ENCODE peak calls at places on chromosome 6, in ten cellular contexts. O is CD8-positive, alpha-beta T cell; L is sigmoid colon; A is tibial nerve; I is CD4-positive, CD25-positive, alpha-beta regulatory T cell; N is prostate gland; U is endothelial cell of umbilical vein; H is HAP-1; F is PC-3; D is naive thymus-derived CD4-positive, alpha-beta T cell. W is an unnamed sample.
A peak's percentile ranks its signal among the peaks of the same experiment; 100 is the strongest.

GRCh38 chr6:167056370-167056769 is 57.2 kb downstream of the CEP43 start:
- DNase-seq in F (no peak), I (peak; percentile 49), D (no peak), O (no peak), A (no peak), L (no peak), N (no peak), H (no peak), U (no peak), W (no peak)

GRCh38 chr6:14119764-14120163 is 2.2 kb downstream of the CD83 start:
- DNase-seq in U (no peak), D (no peak), I (no peak), L (no peak), N (no peak), H (no peak), F (no peak), A (no peak), O (no peak), W (no peak)

GRCh38 chr6:88072462-88072861 is 24.8 kb downstream of the SPACA1 start:
- DNase-seq in D (no peak), O (no peak), F (peak; percentile 2), N (no peak), I (no peak), L (no peak), U (no peak), H (no peak), A (no peak), W (no peak)

GRCh38 chr6:132937466-132937906 is 123.1 kb downstream of the RPS12 start:
- DNase-seq in U (peak; percentile 56), H (peak; percentile 71), A (no peak), O (no peak), N (peak; percentile 50), L (no peak), F (peak; percentile 83), D (no peak), I (peak; percentile 56), W (peak; percentile 52)

GRCh38 chr6:111187874-111188273 is 100.6 kb downstream of the SLC16A10 start:
- DNase-seq in L (no peak), N (no peak), I (no peak), F (no peak), H (no peak), U (no peak), A (no peak), D (no peak), O (no peak), W (no peak)

GRCh38 chr6:161137839-161138544 is 135.9 kb downstream of the AGPAT4 start:
- DNase-seq in O (no peak), N (no peak), I (no peak), H (no peak), A (no peak), L (no peak), F (peak; percentile 77), U (no peak), D (no peak), W (peak; percentile 14)

GRCh38 chr6:130320908-130321307 is 44.9 kb upstream of the TMEM200A start:
- DNase-seq in A (no peak), L (no peak), I (no peak), F (peak; percentile 37), O (no peak), N (no peak), D (no peak), H (no peak), U (no peak), W (no peak)

GRCh38 chr6:125586074-125586473 is 163.4 kb upstream of the HEY2 start:
- DNase-seq in N (no peak), I (no peak), A (no peak), D (no peak), F (peak; percentile 71), H (no peak), L (no peak), O (no peak), U (peak; percentile 29), W (no peak)

GRCh38 chr6:38688579-38689087 is 14.3 kb downstream of the GLO1 start:
- DNase-seq in H (no peak), L (no peak), A (no peak), I (no peak), F (no peak), N (no peak), D (no peak), O (no peak), U (no peak), W (peak; percentile 56)

GRCh38 chr6:107695061-107695715 is 128.9 kb downstream of the SCML4 start:
- DNase-seq in U (no peak), F (no peak), O (no peak), A (no peak), I (no peak), D (no peak), L (no peak), N (no peak), H (no peak), W (no peak)

GRCh38 chr6:34248198-34248726 is 544 bp downstream of the SMIM29 start:
- DNase-seq in D (peak; percentile 20), L (peak; percentile 88), A (peak; percentile 61), N (no peak), U (peak; percentile 40), O (peak; percentile 39), I (peak; percentile 56), F (peak; percentile 43), H (no peak), W (peak; percentile 76)

GRCh38 chr6:89239338-89239737 is 22.2 kb upstream of the GABRR1 start:
- DNase-seq in D (no peak), I (peak; percentile 62), F (no peak), N (no peak), L (no peak), O (peak; percentile 19), A (no peak), H (no peak), U (peak; percentile 19), W (peak; percentile 59)

DNA sequence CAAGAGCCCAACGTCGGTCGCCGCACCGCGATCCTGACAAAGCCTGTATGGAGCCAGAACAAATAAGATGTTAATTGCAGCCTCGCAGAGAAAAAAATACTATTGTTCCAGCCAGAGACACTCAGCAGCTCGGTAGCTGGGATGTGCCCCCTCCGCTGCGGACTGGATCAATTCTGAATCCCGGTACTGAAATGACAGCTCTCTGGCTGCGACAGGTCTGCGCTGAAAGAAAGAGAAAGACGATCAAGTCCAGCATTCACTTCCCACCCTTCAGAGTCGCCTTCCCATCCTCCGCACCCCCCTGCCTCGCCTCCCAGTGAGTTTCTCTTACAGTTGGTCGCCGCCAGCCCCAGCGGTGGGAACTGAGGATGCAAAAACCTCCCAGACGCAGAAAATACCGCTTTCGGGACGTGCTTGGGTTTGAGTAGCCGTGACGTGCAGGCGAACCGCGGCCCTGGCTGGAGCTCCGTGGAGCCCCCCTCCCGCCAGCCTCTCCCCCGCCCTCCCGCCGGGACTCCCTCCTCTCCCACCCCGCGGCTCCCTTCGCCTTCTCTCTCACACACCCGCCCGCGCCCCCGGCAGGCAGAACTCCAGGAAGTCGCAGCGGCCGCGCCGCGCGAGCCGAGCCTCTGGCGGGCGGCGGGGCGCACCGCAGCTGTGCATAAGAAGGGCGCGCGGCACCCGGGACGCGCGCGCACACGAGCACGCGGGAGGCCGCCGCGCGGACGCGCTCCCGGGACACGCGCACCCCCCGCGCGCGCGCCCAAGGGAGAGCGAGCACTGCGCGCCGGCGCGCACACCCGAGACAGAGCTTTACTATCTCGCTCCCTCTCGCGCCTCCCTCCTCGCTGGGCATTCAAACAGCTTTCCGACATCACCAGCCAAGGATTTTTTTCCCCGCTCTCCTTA is at the start of gene ADGRB3:
- DNase-seq in H (peak; percentile 88), F (peak; percentile 51), O (peak; percentile 12), U (peak; percentile 42), A (peak; percentile 65), D (no peak), L (peak; percentile 89), N (peak; percentile 68), I (peak; percentile 37), W (peak; percentile 78)
- H3K4me3 ChIP-seq in H (peak within 1 kb of the TSS; percentile 74), F (peak within 1 kb of the TSS; percentile 72), O (peak within 1 kb of the TSS; percentile 28), U (peak within 1 kb of the TSS; percentile 21), A (peak within 1 kb of the TSS; percentile 73), D (peak within 1 kb of the TSS; percentile 27), L (peak within 1 kb of the TSS; percentile 67), N (peak within 1 kb of the TSS; percentile 55), I (no peak within 1 kb of the TSS), W (peak within 1 kb of the TSS; percentile 69)

GRCh38 chr6:99608059-99608885 is 1.6 kb downstream of the PRDM13 start:
- DNase-seq in I (no peak), U (no peak), L (no peak), F (no peak), N (no peak), H (no peak), A (no peak), D (no peak), O (no peak), W (peak; percentile 41)
- H3K27me3 ChIP-seq in I (peaks cover 73% of the 10 kb centered on the region), U (peaks cover 100% of the 10 kb centered on the region), L (peaks cover 78% of the 10 kb centered on the region), F (peaks cover 52% of the 10 kb centered on the region), N (peaks cover 60% of the 10 kb centered on the region), H (peaks cover 8% of the 10 kb centered on the region), A (peaks cover 2% of the 10 kb centered on the region), D (peaks cover 40% of the 10 kb centered on the region), O (peaks cover 73% of the 10 kb centered on the region), W (peaks cover 100% of the 10 kb centered on the region)

GRCh38 chr6:31691564-31692108 is 10.8 kb upstream of the LY6G5C start:
- DNase-seq in I (no peak), N (no peak), L (no peak), F (no peak), U (no peak), O (no peak), H (no peak), D (no peak), A (no peak), W (no peak)

GRCh38 chr6:31693535-31693934 is 9.6 kb downstream of the ABHD16A start:
- DNase-seq in I (no peak), A (no peak), D (no peak), L (no peak), H (no peak), U (no peak), O (no peak), F (no peak), N (no peak), W (no peak)

GRCh38 chr6:31691078-31691463 is 10.2 kb upstream of the LY6G5C start:
- DNase-seq in D (no peak), N (no peak), F (no peak), H (no peak), A (no peak), L (no peak), I (no peak), U (no peak), O (no peak), W (no peak)

GRCh38 chr6:31692886-31693285 is 10.2 kb downstream of the ABHD16A start:
- DNase-seq in I (no peak), D (no peak), N (no peak), F (no peak), U (no peak), H (no peak), L (no peak), A (no peak), O (no peak), W (no peak)

DNA sequence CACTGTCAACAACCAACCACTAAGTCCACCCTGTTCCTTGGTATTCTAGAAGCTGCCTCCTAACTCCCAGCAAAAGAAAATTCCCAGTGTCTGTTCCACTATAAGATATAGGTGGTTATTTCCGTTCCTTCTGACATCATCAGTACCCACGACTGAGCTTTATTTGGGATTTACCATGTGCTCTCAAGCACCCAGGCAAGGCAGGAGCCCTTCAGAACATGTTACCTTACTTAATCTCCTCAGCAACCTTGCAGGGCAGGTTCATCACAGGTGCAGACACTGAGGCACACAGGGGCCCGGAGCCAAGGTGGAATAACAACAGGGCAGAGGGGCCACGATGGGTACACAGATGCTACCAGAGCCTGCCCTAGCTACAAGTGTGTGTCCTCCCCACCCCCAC is 10.8 kb downstream of the ABHD16A start:
- DNase-seq in F (no peak), L (no peak), U (no peak), N (no peak), I (no peak), H (no peak), D (no peak), O (no peak), A (no peak), W (no peak)
- H3K36me3 ChIP-seq in F (peaks cover 8% of the 10 kb centered on the region), L (peaks cover 99% of the 10 kb centered on the region), U (peaks cover 46% of the 10 kb centered on the region), N (peaks cover 15% of the 10 kb centered on the region), I (peaks cover 73% of the 10 kb centered on the region), H (peaks cover 53% of the 10 kb centered on the region), D (peaks cover 22% of the 10 kb centered on the region), O (peaks cover 62% of the 10 kb centered on the region), A (peaks cover 100% of the 10 kb centered on the region), W (peaks cover 19% of the 10 kb centered on the region)

GRCh38 chr6:30601815-30602641 is 15.0 kb downstream of the PPP1R10 start:
- DNase-seq in H (no peak), L (no peak), F (no peak), O (no peak), I (no peak), D (no peak), A (no peak), N (no peak), U (no peak), W (no peak)
- H3K4me3 ChIP-seq in H (no peak overlapping the region), L (no peak overlapping the region), F (no peak overlapping the region), O (no peak overlapping the region), I (no peak overlapping the region), D (no peak overlapping the region), A (no peak overlapping the region), N (no peak overlapping the region), U (no peak overlapping the region), W (no peak overlapping the region)